ENCODE peak calls at places on chromosomes 2 and 18, in five cellular contexts. D is H9, L is H1, M is trophoblast cell, P is mesenchymal stem cell. H is an unnamed sample. For H3K79me1, the result is how much of the 10 kb centered on the place peaks cover.

GRCh38 chr2:127024769-127025356 is 82.1 kb downstream of the BIN1 start:
- DNase-seq in D (peak), L (peak), M (no peak), P (peak), H (peak)

GRCh38 chr2:181038796-181039195 is 58.4 kb downstream of the UBE2E3 start:
- DNase-seq in D (no peak), L (no peak), M (no peak), P (peak), H (no peak)

GRCh38 chr2:70643715-70644114 is 90.1 kb upstream of the TGFA start:
- DNase-seq in D (peak), L (peak), M (no peak), P (no peak), H (no peak)

GRCh38 chr2:197209742-197210408 is 100.7 kb downstream of the ANKRD44 start:
- DNase-seq in D (no peak), L (no peak), M (peak), P (no peak), H (no peak)

GRCh38 chr2:159179696-159180095 is 106.8 kb downstream of the WDSUB1 start:
- DNase-seq in D (no peak), L (no peak), M (no peak), P (no peak), H (no peak)

GRCh38 chr2:200274116-200275075 is 32.1 kb upstream of the SPATS2L start:
- DNase-seq in D (no peak), L (no peak), M (no peak), P (peak), H (no peak)

GRCh38 chr18:58847383-58848071 is 17.1 kb upstream of the ZNF532 start:
- DNase-seq in D (peak), L (peak), M (peak), P (no peak), H (peak)

GRCh38 chr18:65227970-65228369 is 522.8 kb upstream of the CDH7 start:
- DNase-seq in D (no peak), L (no peak), M (no peak), P (no peak), H (no peak)

GRCh38 chr2:9163306-9164111 is 43.1 kb upstream of the ASAP2 start:
- DNase-seq in D (no peak), L (no peak), M (no peak), P (no peak), H (no peak)

GRCh38 chr2:62306751-62307468 is 111.0 kb downstream of the B3GNT2 start:
- DNase-seq in D (no peak), L (no peak), M (peak), P (peak), H (no peak)

GRCh38 chr18:13612111-13612997 is 114.0 kb downstream of the FAM210A start:
- DNase-seq in D (no peak), L (no peak), M (no peak), P (no peak), H (no peak)

GRCh38 chr18:80037869-80038630 is 3.8 kb downstream of the RBFA start:
- DNase-seq in D (no peak), L (no peak), M (no peak), P (no peak), H (no peak)

GRCh38 chr18:59282341-59282740 is 9.1 kb upstream of the RAX start:
- DNase-seq in D (no peak), L (no peak), M (no peak), P (no peak), H (no peak)

GRCh38 chr2:42210203-42210602 is 41.0 kb downstream of the EML4 start:
- DNase-seq in D (no peak), L (no peak), M (no peak), P (no peak), H (no peak)

GRCh38 chr2:123894167-123894566 is 130.9 kb upstream of the CNTNAP5 start:
- DNase-seq in D (no peak), L (no peak), M (no peak), P (no peak), H (no peak)

GRCh38 chr2:31401580-31401979 is 13.0 kb downstream of the XDH start:
- DNase-seq in D (peak), L (no peak), M (peak), P (peak), H (no peak)

DNA sequence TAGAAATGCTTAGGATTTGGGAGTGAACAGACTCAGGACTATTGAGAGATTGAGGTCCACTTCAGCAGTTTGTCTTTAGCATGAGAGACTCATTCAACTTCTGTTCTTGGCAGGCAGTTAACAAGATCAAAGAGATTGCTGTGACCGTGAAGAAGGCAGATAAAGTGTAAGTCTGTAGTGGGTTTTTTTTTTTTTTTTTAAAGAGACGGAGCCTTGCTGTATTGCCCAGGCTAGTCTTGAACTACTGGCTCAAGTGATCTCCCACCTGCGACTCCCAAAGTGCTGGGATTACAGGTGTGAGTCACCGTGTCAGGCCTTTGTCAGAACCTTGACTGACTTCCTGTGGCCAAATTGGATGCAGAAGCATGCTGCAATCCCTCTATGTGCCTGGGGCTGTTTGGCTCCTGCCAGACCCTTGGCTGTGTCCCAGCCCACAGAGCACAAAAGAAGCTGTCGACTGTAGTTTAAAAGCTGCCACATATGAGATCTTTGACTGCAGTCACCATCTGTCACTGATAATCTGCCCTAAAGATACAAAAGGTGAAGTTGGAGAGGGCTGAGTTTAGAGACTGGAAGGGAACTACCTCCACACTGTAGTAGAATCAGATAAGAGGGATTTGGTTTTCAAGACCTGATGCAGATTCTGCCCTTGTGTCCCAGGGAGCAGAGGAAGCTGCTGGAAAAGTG is 9.9 kb downstream of the CCT7 start:
- DNase-seq in D (no peak), L (no peak), M (no peak), P (peak), H (no peak)
- H3K79me1 ChIP-seq in D (under half), L (under half), M (under half), P (under half), H (under half)

DNA sequence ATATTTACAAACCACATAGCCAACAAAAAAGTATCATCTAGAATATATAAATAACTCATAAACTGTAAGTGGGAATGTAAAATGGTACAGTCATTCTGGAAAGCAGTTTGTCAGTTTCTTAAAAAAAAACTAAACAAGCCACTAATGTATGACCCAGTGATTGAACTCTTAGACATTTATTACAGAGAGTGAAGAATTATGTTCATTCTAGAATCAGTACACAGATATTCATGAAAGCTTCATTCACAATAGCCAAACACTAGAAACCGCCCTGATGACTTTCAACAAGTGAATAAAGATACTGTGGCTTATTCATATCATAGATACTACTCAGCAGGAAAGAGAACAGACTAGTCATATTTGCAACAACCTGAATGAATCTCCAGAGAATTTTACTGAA is 1541.5 kb downstream of the LRP1B start:
- DNase-seq in D (no peak), L (no peak), M (no peak), P (peak), H (no peak)
- H2BK12ac ChIP-seq in D (no peak), L (no peak), M (no peak), P (no peak), H (no peak)

DNA sequence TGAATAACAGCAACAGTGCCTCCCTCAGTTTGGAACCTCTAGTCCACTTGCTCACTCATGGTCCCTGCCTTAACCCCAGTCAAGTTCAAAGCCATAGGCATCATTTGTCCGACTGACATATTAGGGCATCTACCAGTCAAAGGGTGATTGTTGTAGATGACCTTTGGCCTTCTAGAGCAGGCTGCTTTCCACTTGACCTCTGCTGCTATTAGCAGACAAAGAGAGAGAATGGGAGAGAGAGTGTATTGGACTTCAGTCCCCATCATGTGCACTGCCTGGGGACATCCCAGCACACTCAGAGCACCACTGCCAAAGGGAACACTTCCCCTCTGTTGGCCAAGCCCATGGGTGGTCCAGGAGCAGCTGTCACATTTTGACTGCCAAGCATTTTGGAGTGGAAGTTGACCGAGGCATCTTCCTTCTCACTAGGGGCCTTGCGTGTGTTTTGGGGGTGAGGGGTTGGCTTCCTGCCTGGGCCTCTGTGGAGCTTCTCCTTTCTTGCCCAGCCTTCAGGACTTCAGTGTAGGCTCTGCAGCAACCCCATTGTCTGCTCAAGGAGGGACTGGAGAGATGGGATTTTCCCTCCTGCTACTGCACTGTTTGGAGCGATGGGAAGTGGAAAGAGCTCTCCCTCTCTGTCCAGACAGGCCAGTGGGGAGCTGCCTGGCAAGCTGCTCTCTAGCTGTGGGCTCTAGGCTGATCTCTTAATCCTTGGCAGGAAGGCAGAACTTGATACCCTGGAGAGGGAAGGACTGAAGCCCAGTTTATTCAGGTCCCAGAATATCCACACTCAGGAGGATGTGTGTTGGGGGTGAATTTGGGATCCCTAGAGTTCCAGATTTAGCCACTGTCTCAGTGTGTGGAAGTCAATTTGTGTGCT is 68.1 kb downstream of the TMEM247 start:
- DNase-seq in D (no peak), L (peak), M (no peak), P (no peak), H (no peak)
- H3K79me1 ChIP-seq in D (under half), L (under half), M (under half), P (under half), H (under half)

GRCh38 chr2:3703236-3703682 is at the start of gene DCDC2C:
- DNase-seq in D (no peak), L (no peak), M (no peak), P (no peak), H (no peak)

GRCh38 chr2:3706892-3707291 is 3.5 kb downstream of the DCDC2C start:
- DNase-seq in D (peak), L (no peak), M (no peak), P (no peak), H (no peak)

GRCh38 chr2:3705808-3706207 is 2.4 kb downstream of the DCDC2C start:
- DNase-seq in D (no peak), L (no peak), M (no peak), P (no peak), H (no peak)

GRCh38 chr2:3703741-3704355 is 473 bp downstream of the DCDC2C start:
- DNase-seq in D (no peak), L (no peak), M (no peak), P (no peak), H (no peak)

GRCh38 chr2:3704647-3705046 is 1.3 kb downstream of the DCDC2C start:
- DNase-seq in D (no peak), L (no peak), M (no peak), P (no peak), H (peak)
- H2BK12ac ChIP-seq in D (no peak), L (no peak), M (no peak), P (no peak), H (no peak)

GRCh38 chr2:147607379-147607778 is 237.4 kb upstream of the ACVR2A start:
- DNase-seq in D (no peak), L (no peak), M (no peak), P (no peak), H (no peak)
- H3K79me1 ChIP-seq in D (under half), L (under half), M (under half), P (under half), H (under half)

DNA sequence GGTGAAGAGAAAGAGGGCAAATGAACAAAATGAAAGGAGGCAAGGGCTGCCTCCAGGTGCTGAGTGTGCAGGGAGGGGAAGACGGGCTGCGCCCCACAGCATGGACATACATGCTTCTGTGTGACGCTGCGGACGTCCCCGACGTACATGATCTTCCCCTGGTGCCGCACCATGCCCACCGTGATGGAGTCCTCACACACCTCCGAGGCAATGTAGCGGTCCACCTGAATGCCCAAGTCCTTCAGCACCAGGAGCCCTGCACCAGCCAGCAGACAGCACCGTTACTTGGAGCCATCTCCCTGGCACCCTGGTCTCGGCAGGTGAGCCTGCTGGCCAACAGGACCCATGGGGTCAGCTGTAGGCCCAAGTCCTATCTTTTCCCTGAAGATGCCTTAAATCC is 73.1 kb upstream of the POMC start:
- DNase-seq in D (no peak), L (no peak), M (no peak), P (no peak), H (no peak)
- H2BK12ac ChIP-seq in D (no peak), L (no peak), M (no peak), P (no peak), H (no peak)

GRCh38 chr18:76452357-76452756 is 42.7 kb downstream of the ZNF516 start:
- DNase-seq in D (no peak), L (no peak), M (no peak), P (peak), H (no peak)
- H3K79me1 ChIP-seq in D (under half), L (under half), M (under half), P (under half), H (under half)

GRCh38 chr2:191847764-191848163 is 876 bp upstream of the CAVIN2 start:
- DNase-seq in D (no peak), L (no peak), M (no peak), P (no peak), H (no peak)

GRCh38 chr2:191845876-191846786 is 757 bp downstream of the CAVIN2 start:
- DNase-seq in D (no peak), L (no peak), M (no peak), P (no peak), H (no peak)

GRCh38 chr2:191845248-191845715 is 1.6 kb downstream of the CAVIN2 start:
- DNase-seq in D (peak), L (no peak), M (no peak), P (no peak), H (no peak)

GRCh38 chr2:191848771-191849726 is 2.2 kb upstream of the CAVIN2 start:
- DNase-seq in D (no peak), L (no peak), M (no peak), P (no peak), H (no peak)

DNA sequence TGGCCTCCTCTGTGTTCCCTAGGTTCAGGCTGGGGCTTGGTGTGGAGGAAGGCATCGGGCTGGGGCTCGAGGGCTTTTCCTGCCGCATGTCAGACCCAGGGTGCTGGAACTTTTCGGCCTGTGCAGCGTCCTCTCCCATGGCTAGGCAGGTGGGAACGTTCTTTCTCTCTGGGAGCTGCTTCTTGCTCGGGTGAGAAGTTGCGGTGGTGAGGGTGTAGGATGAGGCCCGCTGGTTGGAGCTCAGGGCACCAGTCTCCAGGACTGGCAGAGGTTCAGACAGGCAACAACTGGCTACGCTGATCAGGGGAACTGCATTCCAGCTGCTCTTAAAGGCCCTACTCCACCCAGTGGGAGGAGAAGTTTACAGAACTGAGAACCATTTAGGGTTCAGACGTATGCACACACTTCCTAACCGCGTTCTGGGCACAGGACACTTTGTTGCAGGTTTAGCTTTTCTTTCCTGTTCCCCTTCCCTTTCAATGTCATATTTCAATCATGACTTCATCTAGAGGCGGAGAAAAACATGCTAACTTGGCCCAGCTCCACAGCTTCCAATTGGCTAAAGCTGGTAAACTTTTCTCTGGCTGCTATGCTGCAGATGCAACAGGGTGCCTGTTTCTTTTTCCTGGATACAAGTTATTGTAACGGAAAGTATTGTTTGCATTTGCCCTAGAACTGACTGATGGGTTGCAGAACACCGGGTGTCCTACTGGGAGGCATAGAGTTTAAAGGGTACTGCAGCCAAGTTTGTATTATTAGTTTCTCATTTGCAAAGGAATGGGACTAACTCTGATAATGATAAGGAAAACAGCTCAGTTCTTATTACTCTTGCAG is at the start of gene CAVIN2:
- DNase-seq in D (no peak), L (no peak), M (no peak), P (peak), H (no peak)
- H2BK12ac ChIP-seq in D (no peak), L (peak), M (no peak), P (peak), H (no peak)

GRCh38 chr2:75555701-75556100 is 5.0 kb downstream of the EVA1A start:
- DNase-seq in D (no peak), L (no peak), M (no peak), P (no peak), H (no peak)
- H3K79me1 ChIP-seq in D (under half), L (under half), M (under half), P (under half), H (under half)